ENCODE peak calls at places on chromosome 18, in eight cellular contexts. O, I, A, S, P, X, G and N are unnamed samples.

GRCh38 chr18:1846640-1847039 is 724.7 kb downstream of the METTL4 start:
- DNase-seq in G (no peak), X (no peak), O (no peak), S (no peak), P (no peak), I (no peak), A (no peak), N (no peak)

GRCh38 chr18:38007931-38008330 is 442.3 kb upstream of the CELF4 start:
- DNase-seq in I (no peak), O (no peak), P (no peak), S (no peak), A (no peak), X (no peak), G (no peak), N (no peak)

GRCh38 chr18:68436485-68436884 is 278.4 kb downstream of the TMX3 start:
- DNase-seq in S (no peak), P (no peak), A (no peak), X (no peak), O (no peak), G (no peak), I (peak), N (no peak)

GRCh38 chr18:41370740-41371623 is 584.1 kb upstream of the PIK3C3 start:
- DNase-seq in X (no peak), S (no peak), O (no peak), A (no peak), G (no peak), P (peak), I (no peak), N (peak)

GRCh38 chr18:79693561-79694205 is 14.1 kb downstream of the CTDP1 start:
- DNase-seq in I (no peak), G (no peak), S (no peak), A (no peak), X (peak), O (no peak), P (no peak), N (no peak)

GRCh38 chr18:75592527-75592926 is 165.0 kb upstream of the SMIM21 start:
- DNase-seq in O (no peak), P (no peak), X (no peak), G (no peak), S (no peak), A (no peak), I (peak), N (no peak)

GRCh38 chr18:63603772-63604171 is 16.6 kb downstream of the SERPINB13 start:
- DNase-seq in S (no peak), X (no peak), O (no peak), G (no peak), A (no peak), P (no peak), I (peak), N (no peak)

GRCh38 chr18:41954827-41955613 is at the start of gene PIK3C3:
- DNase-seq in A (peak), G (peak), S (peak), O (peak), I (peak), X (peak), P (peak), N (peak)

GRCh38 chr18:5237723-5238370 is 40.8 kb upstream of the AKAIN1 start:
- DNase-seq in G (peak), P (peak), O (peak), S (peak), A (peak), X (peak), I (peak), N (peak)

GRCh38 chr18:54843302-54843701 is 15.0 kb downstream of the RAB27B start:
- DNase-seq in G (no peak), A (no peak), X (no peak), I (peak), O (no peak), P (no peak), S (no peak), N (no peak)

GRCh38 chr18:34773961-34774754 is 64.1 kb downstream of the DTNA start:
- DNase-seq in X (no peak), P (no peak), O (no peak), S (peak), G (peak), A (peak), I (peak), N (peak)

GRCh38 chr18:50527636-50528307 is 32.1 kb upstream of the MAPK4 start:
- DNase-seq in S (no peak), P (no peak), O (no peak), X (no peak), A (no peak), I (no peak), G (no peak), N (no peak)

GRCh38 chr18:56152547-56152946 is 485.8 kb downstream of the TXNL1 start:
- DNase-seq in X (no peak), G (no peak), A (no peak), O (no peak), P (peak), I (no peak), S (no peak), N (no peak)

GRCh38 chr18:72584787-72585186 is 40.6 kb upstream of the CBLN2 start:
- DNase-seq in X (no peak), S (no peak), P (no peak), G (no peak), I (no peak), A (no peak), O (no peak), N (no peak)